ENCODE peak calls at places on chromosomes 6 and 20, in four cellular contexts. J is IMR-90, F is mesendoderm, Y is H1. N is an unnamed sample.
A peak's percentile ranks its signal among the peaks of the same experiment; 100 is the strongest.

GRCh38 chr6:35259946-35260626 is 551 bp downstream of the ZNF76 start:
- DNase-seq in J (peak; percentile 16), Y (peak; percentile 91), F (peak; percentile 90), N (peak; percentile 93)

GRCh38 chr6:98124176-98124575 is 710.2 kb upstream of the POU3F2 start:
- DNase-seq in Y (no peak), J (no peak), F (no peak), N (no peak)

GRCh38 chr6:121479486-121480098 is 44.1 kb downstream of the GJA1 start:
- DNase-seq in Y (no peak), F (no peak), J (no peak), N (no peak)

GRCh38 chr6:162704001-162704400 is 23.6 kb downstream of the PRKN start:
- DNase-seq in J (no peak), F (no peak), Y (no peak), N (no peak)

GRCh38 chr6:17638212-17638611 is 38.1 kb downstream of the FAM8A1 start:
- DNase-seq in J (peak; percentile 3), Y (no peak), F (no peak), N (no peak)

GRCh38 chr6:170165085-170165484 is 125.8 kb downstream of the DLL1 start:
- DNase-seq in Y (no peak), F (peak; percentile 45), J (no peak), N (peak; percentile 45)

GRCh38 chr20:44020406-44021148 is 105.9 kb downstream of the TOX2 start:
- DNase-seq in J (no peak), F (peak; percentile 56), Y (no peak), N (peak; percentile 69)

GRCh38 chr6:113936093-113936934 is 34.6 kb downstream of the HDAC2 start:
- DNase-seq in J (peak; percentile 70), Y (no peak), F (peak; percentile 68), N (no peak)

GRCh38 chr20:8633366-8633765 is 435.5 kb upstream of the PLCB4 start:
- DNase-seq in J (peak; percentile 59), Y (no peak), F (no peak), N (no peak)

GRCh38 chr6:37822851-37823682 is 3.5 kb downstream of the ZFAND3 start:
- DNase-seq in F (peak; percentile 68), Y (no peak), J (no peak), N (no peak)

GRCh38 chr6:169911264-169912263 is 160.1 kb downstream of the ERMARD start:
- DNase-seq in J (no peak), Y (no peak), F (no peak), N (no peak)

GRCh38 chr6:68343901-68344300 is 291.2 kb upstream of the ADGRB3 start:
- DNase-seq in F (peak; percentile 88), Y (peak; percentile 58), J (peak; percentile 0), N (peak; percentile 63)

GRCh38 chr6:83258517-83258916 is 65.4 kb downstream of the RWDD2A start:
- DNase-seq in F (peak; percentile 68), J (no peak), Y (no peak), N (no peak)

GRCh38 chr6:26271640-26272090 is 93.3 kb upstream of the BTN3A2 start:
- DNase-seq in Y (no peak), J (no peak), F (no peak), N (no peak)

GRCh38 chr6:108009894-108010293 is 51.9 kb upstream of the SEC63 start:
- DNase-seq in F (no peak), J (no peak), Y (no peak), N (no peak)

GRCh38 chr6:1792989-1793388 is 183.3 kb downstream of the FOXC1 start:
- DNase-seq in Y (no peak), J (peak; percentile 10), F (peak; percentile 73), N (peak; percentile 58)

GRCh38 chr6:157380458-157380778 is 572 bp upstream of the ZDHHC14 start:
- DNase-seq in Y (no peak), F (peak; percentile 57), J (no peak), N (peak; percentile 45)

GRCh38 chr20:47905628-47906487 is 120.6 kb upstream of the SULF2 start:
- DNase-seq in F (no peak), J (no peak), Y (no peak), N (no peak)

GRCh38 chr6:79713701-79714322 is 82.7 kb downstream of the SH3BGRL2 start:
- DNase-seq in Y (peak; percentile 63), J (peak; percentile 50), F (peak; percentile 48), N (peak; percentile 41)

GRCh38 chr20:47354710-47355488 is 1.6 kb downstream of the ZMYND8 start:
- DNase-seq in Y (no peak), J (peak; percentile 71), F (no peak), N (no peak)

GRCh38 chr6:139007428-139007827 is 19.4 kb upstream of the REPS1 start:
- DNase-seq in J (no peak), Y (no peak), F (no peak), N (no peak)

GRCh38 chr6:139006470-139006869 is 18.4 kb upstream of the REPS1 start:
- DNase-seq in Y (no peak), F (no peak), J (no peak), N (no peak)

GRCh38 chr6:139008117-139008516 is 20.1 kb upstream of the REPS1 start:
- DNase-seq in F (no peak), Y (no peak), J (no peak), N (no peak)

GRCh38 chr6:138999949-139000725 is 12.1 kb upstream of the REPS1 start:
- DNase-seq in Y (no peak), J (no peak), F (no peak), N (no peak)

GRCh38 chr6:139003751-139004150 is 15.7 kb upstream of the REPS1 start:
- DNase-seq in F (no peak), Y (no peak), J (no peak), N (no peak)
- H4K5ac ChIP-seq in F (no peak overlapping the region), Y (no peak overlapping the region), J (no peak overlapping the region), N (no peak overlapping the region)

GRCh38 chr20:19996970-19997369 is 20.2 kb upstream of the NAA20 start:
- DNase-seq in F (no peak), Y (no peak), J (no peak), N (no peak)
- H3K27ac ChIP-seq in F (no peak overlapping the region), Y (no peak overlapping the region), J (peak overlapping the region; percentile 8), N (no peak overlapping the region)

DNA sequence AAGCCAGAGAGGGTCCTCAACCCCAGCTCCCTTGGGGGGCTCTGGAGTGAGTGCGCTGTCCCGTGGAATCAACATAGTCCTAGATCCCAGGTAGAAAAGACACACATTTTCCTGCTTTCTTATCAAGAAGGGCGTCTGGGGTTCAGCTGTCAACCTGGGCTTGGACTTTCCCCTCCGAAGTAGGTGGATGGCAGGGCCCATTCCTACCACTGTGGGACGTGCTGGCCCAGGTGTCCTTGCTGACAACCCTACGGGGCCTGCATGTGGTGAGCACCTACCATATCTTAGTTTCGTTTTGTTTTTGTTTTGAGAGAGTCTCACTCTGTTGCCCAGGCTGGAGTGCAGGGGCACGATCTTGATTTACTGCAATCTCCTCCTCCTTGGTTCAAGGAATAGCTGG is 42.4 kb downstream of the MYT1 start:
- DNase-seq in J (no peak), F (no peak), Y (no peak), N (no peak)
- H2BK15ac ChIP-seq in J (no peak overlapping the region), F (no peak overlapping the region), Y (no peak overlapping the region), N (no peak overlapping the region)

DNA sequence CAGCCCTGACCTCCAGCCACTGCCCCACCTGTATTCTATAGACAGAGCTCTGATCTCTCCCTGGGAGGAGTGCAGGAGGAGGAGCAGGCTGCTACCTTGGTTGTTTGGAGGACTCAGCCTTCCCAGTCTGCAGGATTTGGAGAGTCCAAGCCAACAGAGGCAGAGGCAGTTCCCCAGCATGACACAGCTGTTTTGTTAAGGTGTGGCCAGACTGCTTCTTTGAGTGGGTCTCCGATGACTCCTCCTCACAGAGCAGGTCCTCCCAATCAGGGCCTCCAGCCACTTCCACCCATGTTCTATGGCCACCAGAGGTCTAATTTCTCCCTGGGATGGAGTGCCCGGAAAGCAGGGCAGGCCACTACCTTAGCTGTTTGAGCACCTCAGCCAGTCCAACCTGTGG is 203.5 kb downstream of the HACE1 start:
- DNase-seq in J (no peak), F (no peak), Y (no peak), N (no peak)
- H4K5ac ChIP-seq in J (no peak overlapping the region), F (no peak overlapping the region), Y (no peak overlapping the region), N (no peak overlapping the region)

GRCh38 chr20:6008254-6008653 is 45.6 kb downstream of the LRRN4 start:
- DNase-seq in Y (no peak), F (no peak), J (peak; percentile 92), N (no peak)
- H3K27ac ChIP-seq in Y (no peak overlapping the region), F (no peak overlapping the region), J (no peak overlapping the region), N (no peak overlapping the region)

GRCh38 chr6:34248198-34248726 is 544 bp downstream of the SMIM29 start:
- DNase-seq in F (peak; percentile 77), Y (peak; percentile 76), J (peak; percentile 18), N (peak; percentile 74)
- H2BK15ac ChIP-seq in F (no peak overlapping the region), Y (peak overlapping the region; percentile 83), J (peak overlapping the region; percentile 3), N (no peak overlapping the region)

GRCh38 chr6:102994866-102995265 is 1601.4 kb downstream of the GRIK2 start:
- DNase-seq in Y (no peak), F (no peak), J (no peak), N (no peak)
- H4K5ac ChIP-seq in Y (no peak overlapping the region), F (no peak overlapping the region), J (no peak overlapping the region), N (no peak overlapping the region)

DNA sequence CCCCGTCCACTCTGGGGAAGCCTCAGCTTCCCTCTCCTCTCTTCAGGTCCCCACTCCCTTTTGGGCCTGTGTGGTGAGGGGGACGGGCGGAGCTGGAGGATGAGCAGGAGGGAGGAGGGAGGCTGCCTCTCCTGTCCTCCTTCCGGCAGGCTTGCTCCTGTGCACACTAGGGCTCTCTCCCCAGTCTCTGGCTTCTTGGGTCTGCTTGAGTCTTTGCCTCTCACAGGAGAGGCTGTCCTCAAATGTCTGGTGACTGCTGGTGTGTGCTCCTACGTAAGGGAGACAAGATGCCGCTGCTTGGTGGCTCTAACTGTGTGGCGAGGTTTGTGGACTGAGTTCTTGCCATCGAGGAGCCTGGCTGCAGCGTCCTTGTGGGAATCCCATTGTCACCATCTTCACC is 8.8 kb upstream of the SMOC2 start:
- DNase-seq in F (no peak), J (no peak), Y (no peak), N (no peak)
- H3K27ac ChIP-seq in F (no peak overlapping the region), J (no peak overlapping the region), Y (no peak overlapping the region), N (no peak overlapping the region)